ENCODE peak calls at places on chromosomes 2 and 18, in seven cellular contexts. O, P, I, U, Q, W and E are unnamed samples.

GRCh38 chr2:31071741-31072140 is 66.5 kb downstream of the GALNT14 start:
- DNase-seq in I (no peak), U (no peak), O (no peak), W (no peak), Q (no peak), P (no peak), E (no peak)

GRCh38 chr2:240416821-240417220 is 18.6 kb upstream of the GPC1 start:
- DNase-seq in U (no peak), W (no peak), P (no peak), I (no peak), Q (no peak), O (no peak), E (no peak)

GRCh38 chr2:42385225-42385624 is 24.2 kb upstream of the COX7A2L start:
- DNase-seq in I (peak), W (no peak), P (no peak), Q (no peak), O (no peak), U (no peak), E (no peak)

GRCh38 chr2:86223682-86224560 is 24.7 kb downstream of the MRPL35 start:
- DNase-seq in W (peak), I (peak), U (no peak), P (no peak), Q (no peak), O (no peak), E (no peak)

GRCh38 chr2:38279201-38279600 is 97.9 kb downstream of the ATL2 start:
- DNase-seq in O (no peak), Q (peak), I (no peak), W (no peak), P (no peak), U (no peak), E (peak)

GRCh38 chr2:101518470-101519172 is 43.7 kb upstream of the RFX8 start:
- DNase-seq in I (peak), U (peak), W (peak), O (no peak), P (no peak), Q (no peak), E (no peak)

GRCh38 chr18:62606106-62606505 is 83.3 kb downstream of the ZCCHC2 start:
- DNase-seq in U (no peak), W (no peak), P (no peak), Q (no peak), I (no peak), O (no peak), E (no peak)

GRCh38 chr2:217402622-217403383 is 542.9 kb upstream of the TNP1 start:
- DNase-seq in I (peak), W (peak), O (no peak), U (peak), Q (no peak), P (no peak), E (no peak)

GRCh38 chr2:107107351-107107750 is 221.4 kb upstream of the ST6GAL2 start:
- DNase-seq in U (no peak), Q (no peak), W (no peak), I (no peak), O (no peak), P (no peak), E (no peak)

GRCh38 chr2:39735648-39736047 is 43.4 kb downstream of the THUMPD2 start:
- DNase-seq in P (no peak), Q (no peak), O (no peak), U (no peak), I (no peak), W (peak), E (no peak)

GRCh38 chr2:204024503-204024902 is 87.9 kb downstream of the ICOS start:
- DNase-seq in Q (no peak), I (peak), P (no peak), U (peak), O (no peak), W (peak), E (no peak)

GRCh38 chr2:235106874-235107639 is 155.2 kb downstream of the SH3BP4 start:
- DNase-seq in P (no peak), U (peak), W (peak), O (no peak), I (peak), Q (peak), E (peak)

GRCh38 chr2:52632543-52632942 is 1135.1 kb upstream of the CHAC2 start:
- DNase-seq in I (no peak), O (no peak), U (no peak), Q (no peak), P (no peak), W (no peak), E (no peak)

GRCh38 chr2:201984333-201984732 is 49.3 kb upstream of the FZD7 start:
- DNase-seq in Q (no peak), O (no peak), W (no peak), U (no peak), P (no peak), I (no peak), E (no peak)

GRCh38 chr2:66495788-66496640 is 61.1 kb downstream of the MEIS1 start:
- DNase-seq in O (no peak), P (no peak), U (peak), I (peak), Q (peak), W (peak), E (peak)

GRCh38 chr2:235045973-235046343 is 94.1 kb downstream of the SH3BP4 start:
- DNase-seq in W (no peak), Q (no peak), P (no peak), I (no peak), O (no peak), U (no peak), E (no peak)

GRCh38 chr18:12325726-12326245 is 17.7 kb downstream of the TUBB6 start:
- DNase-seq in I (no peak), Q (no peak), W (no peak), P (no peak), O (no peak), U (no peak), E (no peak)

GRCh38 chr2:83650156-83650555 is 808.9 kb downstream of the SUCLG1 start:
- DNase-seq in P (no peak), W (no peak), U (no peak), Q (no peak), I (no peak), O (no peak), E (no peak)

GRCh38 chr2:25586726-25587144 is 86.6 kb downstream of the DTNB start:
- DNase-seq in I (no peak), W (no peak), Q (no peak), P (no peak), U (no peak), O (no peak), E (no peak)

GRCh38 chr2:84942166-84942565 is 28.8 kb upstream of the KCMF1 start:
- DNase-seq in W (no peak), P (no peak), Q (no peak), I (no peak), U (no peak), O (no peak), E (no peak)

GRCh38 chr2:240301256-240301795 is 134.1 kb upstream of the GPC1 start:
- DNase-seq in I (no peak), U (no peak), O (no peak), P (no peak), Q (no peak), W (no peak), E (no peak)

GRCh38 chr2:202238234-202239197 is at the start of gene SUMO1:
- DNase-seq in I (peak), Q (peak), U (peak), P (peak), W (peak), O (peak), E (peak)

GRCh38 chr2:10392100-10392499 is 56.0 kb downstream of the ODC1 start:
- DNase-seq in Q (no peak), I (no peak), P (no peak), U (no peak), W (no peak), O (no peak), E (no peak)

GRCh38 chr2:31004252-31004651 is 134.0 kb downstream of the GALNT14 start:
- DNase-seq in O (no peak), Q (no peak), W (no peak), I (no peak), P (no peak), U (no peak), E (no peak)

GRCh38 chr2:9914384-9915065 is 37.0 kb upstream of the GRHL1 start:
- DNase-seq in Q (peak), I (no peak), W (peak), O (no peak), U (peak), P (peak), E (no peak)

GRCh38 chr2:49189512-49190225 is 35.4 kb upstream of the FSHR start:
- DNase-seq in P (no peak), O (no peak), I (no peak), Q (no peak), W (no peak), U (no peak), E (no peak)

GRCh38 chr18:80229766-80230745 is 17.3 kb downstream of the PARD6G start:
- DNase-seq in Q (no peak), O (no peak), P (no peak), U (no peak), W (no peak), I (no peak), E (no peak)

GRCh38 chr2:72007402-72007801 is 140.3 kb downstream of the CYP26B1 start:
- DNase-seq in U (no peak), O (no peak), P (no peak), W (no peak), I (no peak), Q (no peak), E (no peak)

GRCh38 chr18:47261902-47262301 is 10.4 kb upstream of the SKOR2 start:
- DNase-seq in U (no peak), I (no peak), W (no peak), Q (no peak), O (no peak), P (no peak), E (no peak)

GRCh38 chr2:166375205-166375735 is 474 bp downstream of the SCN9A start:
- DNase-seq in W (peak), U (peak), O (no peak), P (no peak), I (no peak), Q (no peak), E (no peak)

GRCh38 chr2:176123483-176123843 is 944 bp downstream of the HOXD9 start:
- DNase-seq in U (no peak), Q (no peak), I (peak), P (no peak), W (no peak), O (no peak), E (no peak)

GRCh38 chr2:42547014-42547413 is 21.4 kb upstream of the MTA3 start:
- DNase-seq in W (no peak), I (no peak), Q (no peak), P (no peak), U (no peak), O (no peak), E (no peak)